ENCODE peak calls at places on chromosomes 5 and 9, in four cellular contexts. K, R, N and G are unnamed samples.

GRCh38 chr9:121640076-121640475 is 11.4 kb upstream of the DAB2IP start:
- DNase-seq in K (peak), R (no peak), N (peak), G (no peak)

GRCh38 chr5:76473676-76474075 is 70.6 kb downstream of the IQGAP2 start:
- DNase-seq in K (no peak), R (no peak), N (no peak), G (no peak)

GRCh38 chr9:37324691-37325490 is 97.6 kb upstream of the GRHPR start:
- DNase-seq in K (no peak), R (no peak), N (no peak), G (no peak)

GRCh38 chr5:115778417-115778816 is 38.0 kb downstream of the CDO1 start:
- DNase-seq in K (no peak), R (no peak), N (no peak), G (no peak)

GRCh38 chr5:38796739-38797108 is 49.1 kb upstream of the OSMR start:
- DNase-seq in K (no peak), R (no peak), N (no peak), G (no peak)

GRCh38 chr5:148973455-148973854 is 89.4 kb downstream of the SH3TC2 start:
- DNase-seq in K (no peak), R (no peak), N (no peak), G (no peak)

GRCh38 chr9:79975471-79976316 is 403.9 kb downstream of the TLE4 start:
- DNase-seq in K (no peak), R (peak), N (no peak), G (no peak)

GRCh38 chr5:162139190-162139589 is 71.6 kb downstream of the GABRG2 start:
- DNase-seq in K (no peak), R (no peak), N (no peak), G (no peak)

GRCh38 chr5:52491829-52492217 is 295.9 kb upstream of the ITGA1 start:
- DNase-seq in K (no peak), R (no peak), N (no peak), G (no peak)

GRCh38 chr5:81393783-81394718 is at the start of gene ACOT12:
- DNase-seq in K (no peak), R (peak), N (peak), G (no peak)

GRCh38 chr5:140595538-140595937 is 30.9 kb downstream of the SLC35A4 start:
- DNase-seq in K (no peak), R (no peak), N (peak), G (no peak)

GRCh38 chr9:135703726-135704125 is 1.7 kb downstream of the KCNT1 start:
- DNase-seq in K (no peak), R (peak), N (no peak), G (no peak)

GRCh38 chr5:6636293-6636692 is 3.1 kb downstream of the SRD5A1 start:
- DNase-seq in K (no peak), R (no peak), N (no peak), G (no peak)

GRCh38 chr9:124839612-124840299 is 13.5 kb upstream of the WDR38 start:
- DNase-seq in K (peak), R (no peak), N (no peak), G (no peak)

DNA sequence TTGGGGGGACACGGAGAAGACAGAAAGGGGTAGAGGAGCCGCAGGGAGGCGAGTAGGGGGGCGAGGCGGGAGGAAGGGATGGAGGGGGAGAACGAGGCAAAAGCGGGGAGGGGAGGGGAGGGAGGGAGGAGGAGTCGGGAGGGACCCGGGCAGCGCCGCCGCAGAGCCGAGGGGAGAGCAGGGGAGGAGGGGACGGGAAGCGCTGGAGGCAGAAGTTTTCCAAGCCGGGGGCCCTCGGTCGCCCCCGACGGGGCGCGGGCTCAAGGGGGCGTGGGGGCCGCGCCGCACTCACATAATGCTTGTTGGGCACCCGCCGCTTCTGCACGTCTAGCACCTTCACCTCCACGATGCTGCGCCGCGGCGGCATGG is 355 bp downstream of the SH3PXD2B start:
- DNase-seq in K (no peak), R (no peak), N (peak), G (no peak)
- H3K4me3 ChIP-seq in K (peak), R (peak), N (peak), G (peak)

DNA sequence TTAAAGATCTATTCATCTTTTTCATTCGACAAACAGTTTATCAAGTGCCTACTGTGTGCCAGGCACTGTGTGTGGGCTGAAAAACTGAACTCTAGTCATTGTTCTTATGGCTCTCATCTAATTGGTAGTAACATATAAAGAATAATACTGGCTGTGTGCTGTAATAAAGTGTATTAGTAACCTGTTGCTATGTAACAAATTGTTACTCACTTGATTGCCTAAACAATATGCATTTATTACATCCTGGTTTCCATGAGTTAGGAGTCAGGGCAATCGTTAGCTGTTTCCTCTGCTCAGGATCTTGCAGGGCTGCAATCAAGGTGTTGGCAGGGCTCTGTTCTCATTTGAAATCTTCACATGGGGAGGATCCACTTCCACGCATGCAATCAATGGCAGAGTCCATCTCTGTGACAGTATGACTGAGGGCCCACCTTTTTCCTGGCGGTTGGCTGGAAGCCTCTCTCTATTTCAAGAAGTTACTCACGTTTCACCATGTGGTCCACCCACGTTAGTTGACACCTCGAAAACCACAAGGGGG is 7.1 kb upstream of the WHRN start:
- DNase-seq in K (no peak), R (no peak), N (no peak), G (no peak)
- TF ChIP-seq EP300 in K (no peak), R (no peak), N (no peak), G (no peak)

DNA sequence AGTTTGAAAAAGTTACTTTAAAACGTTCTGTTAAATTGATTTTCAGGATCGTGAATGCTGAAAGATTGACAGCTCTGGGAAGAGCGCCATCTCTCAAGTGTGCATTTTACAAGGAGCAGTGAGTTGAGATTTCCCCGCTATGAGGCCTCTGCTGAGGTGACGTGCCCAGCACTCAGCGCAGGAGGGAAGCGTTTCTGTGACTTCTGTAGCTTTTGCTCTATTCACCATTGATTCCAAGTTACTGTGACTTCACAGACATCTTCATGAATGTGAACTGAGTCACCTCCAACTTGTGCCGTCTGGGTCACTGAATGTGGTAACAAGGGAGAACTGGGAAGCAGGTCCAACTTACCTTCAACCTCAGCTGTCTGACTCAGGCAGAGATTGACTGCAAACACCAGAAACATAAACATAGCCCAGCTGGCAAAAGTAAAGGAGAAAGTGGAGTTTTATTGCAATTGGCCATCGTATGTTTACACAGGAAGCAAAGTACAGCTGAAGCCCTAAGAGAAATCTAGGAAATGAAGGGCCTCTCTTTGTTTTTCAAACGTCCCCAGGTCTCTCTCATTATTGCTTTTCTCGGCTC is 428.8 kb upstream of the CLINT1 start:
- DNase-seq in K (no peak), R (no peak), N (peak), G (no peak)
- H3K27ac ChIP-seq in K (no peak), R (no peak), N (no peak), G (no peak)

DNA sequence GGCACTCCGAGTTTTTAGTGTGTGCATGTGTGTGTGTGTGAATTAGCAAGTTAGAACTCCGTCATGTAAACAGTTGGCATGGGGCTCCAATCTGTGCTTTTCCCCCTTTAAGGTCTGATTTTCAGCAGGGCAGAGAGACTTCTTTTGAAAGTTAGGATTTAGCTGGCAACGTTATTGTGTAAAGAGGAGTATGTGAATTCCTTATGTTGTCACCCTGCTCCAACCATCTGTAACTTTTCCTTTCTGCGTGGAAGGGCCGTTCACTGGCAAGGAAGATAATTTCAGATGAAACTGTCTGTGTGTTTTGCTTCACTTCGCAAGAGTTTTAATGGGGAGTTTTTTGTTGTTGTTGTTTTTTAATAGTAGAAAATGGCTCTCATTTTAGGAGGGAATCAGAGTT is 342 bp downstream of the SGCD start:
- DNase-seq in K (no peak), R (no peak), N (no peak), G (no peak)
- H3K4me3 ChIP-seq in K (peak), R (peak), N (peak), G (peak)

DNA sequence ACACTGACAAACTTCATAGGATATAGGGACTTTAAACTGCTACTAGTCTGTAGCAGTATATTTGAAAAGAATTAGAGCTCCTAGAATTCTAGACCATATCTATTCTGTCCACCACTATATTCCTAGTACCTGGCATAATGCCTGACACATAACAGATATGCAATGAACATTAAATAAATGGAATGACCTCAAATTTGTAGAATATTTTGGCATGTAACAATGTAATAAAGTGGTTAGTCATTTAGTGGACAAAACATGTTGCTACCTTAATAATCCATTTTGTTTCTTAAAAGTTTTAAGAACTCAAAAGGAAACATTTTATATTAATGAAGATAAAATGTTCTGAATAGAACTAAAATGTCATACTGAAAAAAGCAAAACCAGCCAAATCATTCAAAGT is 57.5 kb downstream of the HOMER1 start:
- DNase-seq in K (no peak), R (no peak), N (no peak), G (no peak)
- TF ChIP-seq EP300 in K (no peak), R (no peak), N (no peak), G (no peak)

DNA sequence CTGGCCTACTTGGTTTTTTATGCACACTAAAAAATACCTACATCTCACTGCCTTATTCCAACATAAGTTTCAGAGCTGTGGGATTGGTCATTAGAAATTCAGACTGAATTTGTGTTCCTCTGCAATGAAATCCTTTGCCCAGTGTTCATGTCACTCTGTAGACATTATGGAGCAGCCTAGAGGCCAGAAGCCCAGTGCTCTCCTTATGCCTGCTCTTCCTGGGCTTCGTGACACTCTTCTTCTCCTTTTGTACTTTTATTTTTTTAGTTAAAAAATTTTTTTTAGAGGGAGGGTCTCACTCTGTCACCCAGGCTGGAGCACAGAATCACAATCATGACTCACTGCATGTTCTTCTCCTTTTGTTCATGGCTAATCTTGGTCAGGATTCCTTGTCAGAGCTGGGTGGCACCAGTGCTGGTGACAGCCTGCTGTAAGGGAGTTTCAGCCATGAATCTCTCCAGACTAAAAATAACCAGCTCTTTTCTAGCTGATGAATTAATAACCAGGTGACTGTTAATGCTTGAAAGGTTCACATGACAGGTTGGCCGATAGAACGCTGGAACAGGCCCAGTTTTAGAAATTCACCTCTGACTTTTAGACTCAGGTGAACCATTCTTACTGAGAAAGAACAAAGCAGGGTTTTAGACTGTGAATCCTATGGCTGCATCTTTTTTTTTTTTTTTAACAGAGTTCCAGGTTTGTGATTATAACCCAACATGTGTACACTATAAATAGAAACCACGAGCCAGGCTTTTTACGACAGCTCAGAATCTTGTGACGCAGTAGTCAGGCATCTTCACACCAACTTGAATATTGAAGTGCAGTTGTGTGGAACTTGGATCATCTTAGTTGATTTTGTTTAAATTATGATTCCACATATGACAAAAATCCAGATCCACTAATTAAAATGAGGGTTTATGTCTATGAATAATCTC is 34.0 kb upstream of the C5orf47 start:
- DNase-seq in K (no peak), R (no peak), N (peak), G (no peak)
- H3K27ac ChIP-seq in K (peak), R (peak), N (peak), G (no peak)

GRCh38 chr9:128105538-128106175 is 21.9 kb downstream of the PTGES2 start:
- DNase-seq in K (no peak), R (no peak), N (no peak), G (no peak)

GRCh38 chr9:128107260-128107970 is 20.1 kb downstream of the PTGES2 start:
- DNase-seq in K (no peak), R (no peak), N (peak), G (no peak)

GRCh38 chr9:128106181-128106939 is 21.2 kb downstream of the PTGES2 start:
- DNase-seq in K (no peak), R (no peak), N (peak), G (no peak)

GRCh38 chr9:128107971-128108783 is 19.4 kb downstream of the PTGES2 start:
- DNase-seq in K (no peak), R (no peak), N (peak), G (no peak)

DNA sequence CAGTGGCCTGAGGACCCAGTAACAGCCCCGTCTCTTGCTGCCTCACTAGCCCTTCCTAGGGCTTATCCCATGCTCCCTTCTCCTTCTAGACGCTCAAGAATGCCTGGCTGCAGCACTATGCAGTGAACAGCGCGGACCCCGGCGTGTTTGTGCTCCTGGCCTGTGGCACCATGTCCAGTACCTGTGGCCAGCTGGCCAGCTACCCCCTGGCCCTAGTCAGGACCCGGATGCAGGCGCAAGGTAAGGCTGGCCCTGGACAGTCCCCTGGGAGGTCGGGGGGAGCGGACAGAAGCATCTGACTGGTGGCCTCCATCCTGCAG is 20.6 kb downstream of the PTGES2 start:
- DNase-seq in K (no peak), R (no peak), N (peak), G (no peak)
- H3K4me3 ChIP-seq in K (no peak), R (no peak), N (no peak), G (no peak)

DNA sequence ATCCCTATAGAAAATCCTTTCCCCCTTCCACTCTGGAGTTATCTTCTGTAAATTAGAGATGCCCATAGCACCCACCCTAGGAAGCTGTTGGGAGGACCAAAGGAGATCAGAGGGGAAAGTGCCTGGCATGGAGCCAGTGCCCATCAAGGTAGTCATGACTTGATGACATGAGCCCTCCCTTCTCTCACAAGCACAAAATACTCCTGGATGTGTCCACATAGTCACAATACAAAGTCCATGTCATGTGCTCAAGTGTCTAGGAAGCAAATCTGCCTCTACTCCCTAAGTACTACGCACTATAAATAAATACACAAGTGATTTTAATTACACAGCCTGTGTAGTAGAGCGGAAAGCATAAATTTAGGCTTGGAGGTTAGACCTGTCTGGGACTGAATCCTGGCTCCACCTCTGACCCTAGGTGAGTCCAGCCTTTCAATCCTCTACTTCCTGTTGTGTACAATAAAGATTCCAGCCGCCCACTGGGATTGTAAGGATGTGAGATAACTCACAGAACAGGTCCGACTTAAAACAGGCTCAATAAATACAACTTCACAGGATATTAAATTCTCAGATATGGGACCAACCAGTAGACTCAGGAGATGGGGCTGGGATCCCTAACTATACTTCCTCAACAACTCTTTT is 30.6 kb downstream of the TTC39B start:
- DNase-seq in K (no peak), R (no peak), N (no peak), G (no peak)
- TF ChIP-seq EP300 in K (no peak), R (no peak), N (no peak), G (no peak)

GRCh38 chr5:57822651-57823050 is 340.0 kb upstream of the ACTBL2 start:
- DNase-seq in K (no peak), R (no peak), N (no peak), G (no peak)
- H3K27ac ChIP-seq in K (peak), R (no peak), N (no peak), G (no peak)